ENCODE peak calls at places on chromosome 6, in seven cellular contexts. K is HCT116, J is H1, A is HepG2, Q is SK-N-SH, V is K562, C is GM12878. I is an unnamed sample.

GRCh38 chr6:53240763-53241162 is 92.1 kb upstream of the GCM1 start:
- DNase-seq in K (no peak), C (no peak), V (no peak), Q (no peak), J (no peak), A (no peak), I (no peak)

GRCh38 chr6:158076548-158076947 is 91.5 kb downstream of the SERAC1 start:
- DNase-seq in Q (no peak), J (no peak), V (no peak), K (no peak), A (no peak), C (no peak), I (no peak)

GRCh38 chr6:52503853-52504777 is 72.7 kb downstream of the TRAM2 start:
- DNase-seq in A (no peak), C (no peak), K (peak), V (peak), J (no peak), Q (peak), I (peak)

GRCh38 chr6:127199470-127199869 is 67.2 kb upstream of the RNF146 start:
- DNase-seq in A (no peak), C (no peak), V (no peak), J (no peak), Q (no peak), K (no peak), I (no peak)

GRCh38 chr6:111925296-111925695 is 52.0 kb upstream of the FYN start:
- DNase-seq in K (no peak), V (no peak), A (no peak), C (no peak), Q (no peak), J (no peak), I (no peak)

GRCh38 chr6:169983651-169984050 is 232.2 kb downstream of the ERMARD start:
- DNase-seq in K (no peak), Q (no peak), A (no peak), V (no peak), J (no peak), C (no peak), I (no peak)

GRCh38 chr6:87487555-87487954 is 14.8 kb downstream of the SLC35A1 start:
- DNase-seq in Q (no peak), J (no peak), A (no peak), V (no peak), C (no peak), K (no peak), I (no peak)

GRCh38 chr6:105896052-105896820 is 189.9 kb upstream of the PRDM1 start:
- DNase-seq in C (no peak), V (peak), A (peak), K (no peak), J (no peak), Q (no peak), I (no peak)

GRCh38 chr6:122289721-122290501 is 109.5 kb upstream of the HSF2 start:
- DNase-seq in V (no peak), Q (peak), J (no peak), K (peak), C (no peak), A (peak), I (no peak)

GRCh38 chr6:106381871-106382270 is 21.4 kb downstream of the CRYBG1 start:
- DNase-seq in K (no peak), C (no peak), A (no peak), Q (no peak), J (no peak), V (no peak), I (no peak)

GRCh38 chr6:92623441-92623840 is 795.9 kb downstream of the EPHA7 start:
- DNase-seq in Q (no peak), A (no peak), J (no peak), C (no peak), V (no peak), K (no peak), I (no peak)

GRCh38 chr6:19723533-19723932 is 113.6 kb upstream of the ID4 start:
- DNase-seq in Q (no peak), C (no peak), J (no peak), K (no peak), A (no peak), V (no peak), I (no peak)

GRCh38 chr6:37566209-37566859 is 66.6 kb upstream of the CCDC167 start:
- DNase-seq in C (no peak), V (peak), A (no peak), Q (peak), J (peak), K (no peak), I (peak)

GRCh38 chr6:139852484-139853140 is 478.2 kb upstream of the CITED2 start:
- DNase-seq in A (no peak), Q (no peak), K (no peak), V (no peak), J (no peak), C (no peak), I (no peak)

GRCh38 chr6:96420294-96420693 is 101.3 kb upstream of the UFL1 start:
- DNase-seq in C (no peak), J (no peak), A (no peak), V (no peak), K (no peak), Q (no peak), I (no peak)

GRCh38 chr6:111418971-111419693 is 63.9 kb downstream of the REV3L start:
- DNase-seq in V (no peak), J (no peak), C (no peak), K (no peak), A (no peak), Q (no peak), I (no peak)

GRCh38 chr6:106823732-106824351 is 150.7 kb downstream of the CD24 start:
- DNase-seq in K (no peak), V (no peak), A (no peak), Q (no peak), C (no peak), J (peak), I (no peak)

GRCh38 chr6:138086573-138087196 is 20.5 kb downstream of the PERP start:
- DNase-seq in A (peak), K (peak), J (no peak), C (no peak), Q (no peak), V (no peak), I (no peak)

DNA sequence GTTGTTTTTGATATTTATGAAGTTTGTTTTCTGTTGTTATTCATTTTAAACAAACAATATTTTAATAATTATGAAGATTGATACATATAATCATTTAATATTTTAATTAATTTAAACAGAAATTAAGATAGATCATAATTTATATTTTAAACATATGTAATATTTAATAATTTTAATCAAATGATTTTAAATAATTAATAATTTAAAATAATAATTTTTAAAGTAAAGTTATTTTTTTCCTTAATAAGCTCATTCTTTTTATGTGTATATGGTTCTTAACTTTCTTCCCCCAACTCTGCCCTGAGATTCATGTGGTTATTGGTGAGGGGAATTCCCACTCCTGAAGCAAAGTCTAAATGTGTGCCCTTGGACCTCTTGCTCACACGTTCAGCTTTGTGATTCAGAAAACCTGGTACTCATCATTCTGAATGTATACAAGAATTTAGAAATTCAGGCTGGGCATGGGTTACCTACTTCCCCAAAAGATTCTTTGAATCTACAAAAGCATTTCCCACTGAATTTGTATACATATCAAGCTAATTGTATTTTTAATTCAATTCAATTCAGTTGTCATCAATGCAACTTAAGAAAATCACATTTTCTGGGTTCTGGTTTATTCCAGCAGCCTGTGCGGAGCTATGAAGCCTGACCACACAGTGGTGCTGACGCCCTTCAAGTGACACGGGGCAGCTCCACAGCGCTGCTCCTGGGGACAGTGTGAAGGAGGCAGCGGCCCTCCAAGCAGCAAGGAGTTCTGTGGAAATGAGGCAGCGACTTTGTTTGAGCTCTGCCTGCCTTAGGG is 168.9 kb upstream of the UST start:
- DNase-seq in Q (peak), J (peak), C (no peak), K (peak), A (peak), V (peak), I (peak)
- TF ChIP-seq JUND in Q (no peak), J (peak), C (no peak), K (no peak), A (no peak), V (no peak), I (no peak)

DNA sequence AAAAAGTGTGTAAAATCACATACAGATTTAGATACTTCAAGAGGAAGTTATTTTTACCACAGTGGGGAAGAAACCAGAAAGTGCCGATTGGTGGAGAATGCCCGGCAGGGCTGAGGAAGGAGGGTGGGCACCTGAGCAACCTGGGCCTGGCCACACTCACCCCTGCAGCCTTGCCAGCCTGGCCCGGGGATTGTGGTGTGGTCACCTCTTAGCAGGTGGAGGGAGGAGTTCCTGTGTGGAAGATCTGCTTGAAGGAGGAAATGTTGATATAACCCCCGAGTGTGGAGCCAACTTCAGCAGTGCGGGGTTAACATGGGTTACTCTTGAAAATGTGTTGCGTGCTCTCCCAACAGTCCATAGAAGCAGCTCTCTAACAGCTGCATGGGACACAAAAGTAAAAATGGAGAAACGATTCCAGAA is 14.7 kb downstream of the UST start:
- DNase-seq in K (no peak), Q (no peak), J (no peak), C (no peak), V (no peak), A (no peak), I (no peak)
- TF ChIP-seq JUND in K (no peak), Q (no peak), J (no peak), C (no peak), V (no peak), A (no peak), I (no peak)

DNA sequence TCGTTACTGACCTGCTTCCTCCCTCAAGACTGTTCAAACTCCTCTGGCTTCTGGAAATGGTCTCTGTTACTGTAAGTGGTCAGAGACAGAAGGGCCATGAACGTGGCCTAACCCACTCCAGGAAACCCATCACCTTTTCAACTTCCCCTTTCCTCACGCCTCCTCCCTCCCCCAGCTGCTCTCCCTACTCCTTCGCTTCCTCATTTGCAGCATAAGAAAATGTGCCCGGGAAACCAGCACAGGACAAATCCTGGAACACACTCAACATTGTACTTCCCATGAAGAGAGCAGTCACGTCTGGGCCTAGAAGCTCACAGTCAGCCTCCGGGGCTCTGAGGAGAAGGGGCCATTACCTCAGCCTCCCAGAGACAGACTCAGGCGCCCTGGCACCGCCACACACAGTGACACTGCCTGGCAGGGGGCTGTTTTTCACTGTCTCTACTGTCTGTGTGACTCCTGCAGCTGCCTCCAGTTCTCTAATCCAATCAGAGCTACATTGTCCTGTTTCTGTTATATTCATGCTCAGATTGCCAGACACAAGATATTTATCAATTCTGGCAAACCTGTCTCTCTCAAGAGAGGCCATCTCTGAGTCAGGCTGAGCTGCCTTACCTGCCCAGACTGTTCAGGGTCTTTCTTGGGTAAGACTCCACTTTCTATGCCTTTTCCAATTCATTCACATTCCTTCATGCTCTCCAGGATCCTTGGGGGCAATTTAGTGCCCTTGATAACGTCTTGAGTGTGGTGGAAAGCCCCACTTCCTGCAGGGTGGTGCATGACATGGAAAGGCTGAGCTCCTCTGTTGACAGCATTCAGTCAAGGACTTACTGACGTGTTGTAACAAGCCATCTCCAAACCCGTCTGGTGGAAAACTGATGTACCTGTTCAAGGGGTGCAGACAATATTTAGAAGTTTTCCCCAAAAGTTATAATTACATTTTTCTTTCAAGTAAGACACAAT is 242.2 kb downstream of the HIVEP2 start:
- DNase-seq in A (no peak), J (no peak), C (no peak), V (no peak), Q (peak), K (no peak), I (no peak)
- TF ChIP-seq JUND in A (no peak), J (no peak), C (no peak), V (no peak), Q (no peak), K (no peak), I (no peak)

GRCh38 chr6:45617441-45617840 is 239.7 kb upstream of the SUPT3H start:
- DNase-seq in Q (no peak), K (no peak), A (no peak), V (no peak), J (peak), C (no peak), I (peak)
- TF ChIP-seq JUND in Q (no peak), K (no peak), A (no peak), V (no peak), J (no peak), C (no peak), I (no peak)

GRCh38 chr6:44858998-44859397 is 469.1 kb upstream of the RUNX2 start:
- DNase-seq in V (no peak), J (no peak), Q (no peak), A (no peak), K (no peak), C (no peak), I (peak)

GRCh38 chr6:44856495-44856878 is 469.0 kb downstream of the CDC5L start:
- DNase-seq in V (no peak), K (no peak), Q (no peak), A (no peak), J (no peak), C (no peak), I (no peak)

GRCh38 chr6:44855562-44856494 is 468.3 kb downstream of the CDC5L start:
- DNase-seq in C (no peak), J (no peak), V (no peak), Q (no peak), K (no peak), A (no peak), I (no peak)

GRCh38 chr6:44854712-44855111 is 467.2 kb downstream of the CDC5L start:
- DNase-seq in J (no peak), K (no peak), Q (no peak), A (no peak), C (no peak), V (no peak), I (no peak)

DNA sequence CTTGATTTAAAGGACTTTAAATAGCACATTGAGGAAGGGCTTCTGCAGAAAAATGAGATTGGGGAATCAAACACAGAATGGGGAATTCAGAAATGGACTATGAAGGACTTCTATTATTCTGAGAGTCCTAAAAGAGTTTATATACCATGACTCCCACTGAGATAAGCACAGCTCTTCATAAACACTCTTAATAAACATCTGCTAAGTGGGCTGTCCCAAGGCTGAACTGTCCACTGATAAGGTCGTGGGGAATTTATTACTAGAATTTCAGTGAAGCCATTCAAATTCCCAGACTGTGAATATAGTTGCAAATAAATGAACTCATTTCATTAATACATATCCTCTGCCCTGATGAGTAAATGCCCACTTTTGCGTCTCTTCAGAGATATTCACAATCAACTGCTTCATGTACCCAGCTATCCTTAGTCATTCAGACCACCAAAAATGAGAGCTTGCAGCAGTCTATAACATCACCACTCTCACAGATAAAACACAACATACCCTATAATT is 468.2 kb upstream of the RUNX2 start:
- DNase-seq in V (no peak), A (no peak), K (no peak), C (no peak), Q (no peak), J (no peak), I (no peak)
- TF ChIP-seq JUND in V (no peak), A (no peak), K (no peak), C (no peak), Q (no peak), J (no peak), I (no peak)

DNA sequence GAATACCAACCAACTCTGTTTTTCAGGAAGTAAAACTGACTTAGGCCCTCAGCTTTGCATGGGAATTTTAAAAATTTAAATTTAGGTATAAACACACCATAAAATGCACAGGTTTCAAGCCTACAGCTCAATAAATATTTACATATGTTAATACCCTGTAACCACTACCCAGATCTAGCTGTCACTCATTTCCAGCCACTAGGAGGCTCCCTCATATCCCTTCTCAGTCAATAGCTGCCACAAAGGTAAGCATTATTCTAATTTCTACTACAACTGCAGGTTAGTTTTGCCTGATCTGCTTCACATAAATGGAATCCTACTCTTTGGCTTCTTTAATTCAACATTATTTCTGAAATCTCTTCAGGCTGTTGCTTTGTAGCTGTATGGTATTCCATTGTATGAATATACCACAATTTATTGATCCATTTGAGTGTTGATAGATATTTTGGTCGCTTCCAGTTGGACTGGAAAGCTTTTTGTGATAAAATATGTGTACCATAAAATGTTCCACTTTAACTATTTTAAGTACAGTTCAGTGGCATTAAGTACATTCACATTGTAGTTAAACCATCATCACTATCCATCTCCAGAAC is 32.5 kb upstream of the MEI4 start:
- DNase-seq in C (no peak), J (no peak), V (no peak), A (peak), K (peak), Q (peak), I (peak)
- TF ChIP-seq JUND in C (no peak), J (no peak), V (no peak), A (no peak), K (no peak), Q (no peak), I (no peak)

GRCh38 chr6:120411394-120411793 is 922.9 kb downstream of the TBC1D32 start:
- DNase-seq in Q (no peak), V (no peak), K (no peak), C (no peak), J (no peak), A (no peak), I (no peak)
- TF ChIP-seq JUND in Q (no peak), V (no peak), K (no peak), C (no peak), J (no peak), A (no peak), I (no peak)

GRCh38 chr6:2763876-2764540 is 1.2 kb upstream of the WRNIP1 start:
- DNase-seq in J (no peak), K (no peak), Q (peak), A (no peak), C (no peak), V (no peak), I (no peak)

GRCh38 chr6:2764610-2765165 is 505 bp upstream of the WRNIP1 start:
- DNase-seq in A (peak), Q (peak), K (no peak), C (no peak), J (peak), V (peak), I (peak)

GRCh38 chr6:2763345-2763841 is 1.8 kb upstream of the WRNIP1 start:
- DNase-seq in J (no peak), Q (no peak), K (no peak), V (no peak), C (no peak), A (no peak), I (no peak)

GRCh38 chr6:2758980-2759379 is 6.2 kb upstream of the WRNIP1 start:
- DNase-seq in A (no peak), V (no peak), Q (no peak), K (no peak), C (no peak), J (no peak), I (no peak)

DNA sequence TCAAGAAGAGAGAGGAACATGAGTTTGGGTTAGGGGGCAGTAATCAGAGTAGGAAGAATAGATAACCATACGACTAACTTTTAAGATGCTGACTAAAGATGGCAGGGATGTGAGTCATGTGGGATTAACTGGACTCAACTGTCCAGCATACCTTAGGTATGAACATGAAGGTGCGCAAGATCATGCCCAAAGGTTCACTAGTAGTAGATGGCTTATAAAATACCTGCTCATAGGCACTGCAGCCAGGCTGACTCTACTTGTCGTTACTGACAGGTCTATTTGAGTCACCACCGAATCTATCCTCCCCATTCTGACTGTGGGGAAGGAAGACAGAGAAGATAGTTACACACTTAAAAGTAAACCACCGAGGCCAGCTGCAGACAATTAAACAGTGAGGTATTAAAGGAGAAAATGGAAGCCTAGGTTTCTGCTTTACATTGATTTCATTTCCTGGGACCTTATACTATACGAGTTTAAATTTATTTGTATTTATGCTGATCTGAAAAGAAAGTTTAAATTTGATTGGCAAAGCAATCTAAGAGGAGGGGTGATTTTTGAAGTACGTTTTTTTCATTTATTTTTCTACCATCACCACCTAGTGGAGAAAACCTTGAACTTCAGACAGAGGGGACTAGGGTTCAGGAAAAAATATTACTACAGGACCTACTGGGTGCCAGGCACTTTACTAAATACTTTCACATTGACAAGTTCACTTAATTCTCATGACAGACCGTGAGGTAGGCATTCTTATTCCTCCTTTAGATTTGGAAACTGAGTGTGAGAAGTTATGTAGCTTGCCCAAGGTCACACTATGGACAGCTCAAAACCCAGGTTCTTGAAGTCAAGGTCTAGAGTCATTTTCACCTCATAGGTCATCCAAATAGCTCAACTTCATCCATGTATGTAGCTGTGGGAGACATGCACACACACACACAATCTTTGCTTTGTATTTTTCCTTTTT is 4.0 kb upstream of the WRNIP1 start:
- DNase-seq in Q (no peak), C (no peak), A (no peak), K (no peak), J (no peak), V (peak), I (peak)
- TF ChIP-seq JUND in Q (no peak), C (no peak), A (no peak), K (no peak), J (no peak), V (peak), I (no peak)